ENCODE peak calls at places on chromosomes 6 and 20, in five cellular contexts. T is uterus; X is CD8-positive, alpha-beta memory T cell; O is activated CD4-positive, CD25-positive, alpha-beta regulatory T cell; S is NCI-H460. B is an unnamed sample.

GRCh38 chr6:70846207-70846835 is 110.5 kb downstream of the B3GAT2 start:
- DNase-seq in T (no peak), X (no peak), O (no peak), S (no peak), B (no peak)

GRCh38 chr6:81785340-81785739 is 32.9 kb upstream of the TENT5A start:
- DNase-seq in T (no peak), X (no peak), O (no peak), S (no peak), B (no peak)

GRCh38 chr20:5991623-5992441 is 41.4 kb downstream of the MCM8 start:
- DNase-seq in T (no peak), X (no peak), O (no peak), S (no peak), B (no peak)

GRCh38 chr6:132354517-132355167 is 46.6 kb downstream of the MOXD1 start:
- DNase-seq in T (no peak), X (peak; percentile 61), O (peak; percentile 2), S (no peak), B (peak; percentile 20)

GRCh38 chr6:69795469-69796080 is 1.2 kb downstream of the LMBRD1 start:
- DNase-seq in T (no peak), X (no peak), O (no peak), S (no peak), B (peak; percentile 36)

GRCh38 chr6:10248378-10248843 is 166.5 kb downstream of the TFAP2A start:
- DNase-seq in T (no peak), X (no peak), O (no peak), S (peak; percentile 27), B (peak; percentile 19)

GRCh38 chr6:153130515-153131036 is 506 bp downstream of the RGS17 start:
- DNase-seq in T (no peak), X (no peak), O (no peak), S (no peak), B (no peak)

GRCh38 chr6:158487495-158487894 is 72.4 kb upstream of the TMEM181 start:
- DNase-seq in T (no peak), X (no peak), O (no peak), S (no peak), B (no peak)

GRCh38 chr6:121319112-121319553 is 15.1 kb downstream of the TBC1D32 start:
- DNase-seq in T (no peak), X (no peak), O (no peak), S (peak; percentile 16), B (no peak)

GRCh38 chr20:49281059-49281912 is 3.4 kb upstream of the ZNFX1 start:
- DNase-seq in T (no peak), X (no peak), O (no peak), S (no peak), B (peak; percentile 89)

GRCh38 chr6:116018976-116019375 is 41.7 kb downstream of the FRK start:
- DNase-seq in T (no peak), X (no peak), O (no peak), S (no peak), B (no peak)

GRCh38 chr20:4195499-4195898 is 180.1 kb upstream of the RNF24 start:
- DNase-seq in T (no peak), X (no peak), O (no peak), S (peak; percentile 49), B (peak; percentile 35)

GRCh38 chr6:158552055-158552795 is 7.7 kb upstream of the TMEM181 start:
- DNase-seq in T (no peak), X (no peak), O (no peak), S (no peak), B (no peak)

GRCh38 chr6:128275030-128275429 is 245.4 kb downstream of the PTPRK start:
- DNase-seq in T (no peak), X (no peak), O (no peak), S (no peak), B (no peak)

GRCh38 chr6:16256781-16257180 is 18.4 kb downstream of the GMPR start:
- DNase-seq in T (no peak), X (no peak), O (no peak), S (no peak), B (no peak)

GRCh38 chr20:4406627-4407026 is 315.1 kb upstream of the PRND start:
- DNase-seq in T (no peak), X (no peak), O (no peak), S (no peak), B (no peak)

GRCh38 chr20:32332614-32333013 is 25.5 kb upstream of the ASXL1 start:
- DNase-seq in T (no peak), X (no peak), O (no peak), S (no peak), B (no peak)

GRCh38 chr6:25094726-25095125 is 159.0 kb upstream of the RIPOR2 start:
- DNase-seq in T (no peak), X (no peak), O (no peak), S (no peak), B (no peak)

GRCh38 chr6:7311920-7312615 is 931 bp downstream of the SSR1 start:
- DNase-seq in T (no peak), X (no peak), O (no peak), S (peak; percentile 14), B (peak; percentile 17)

GRCh38 chr6:164911873-164912580 is 397.4 kb downstream of the C6orf118 start:
- DNase-seq in T (no peak), X (no peak), O (no peak), S (no peak), B (no peak)

B was measured in Kasumi-1.